ENCODE peak calls at places on chromosomes 13 and 19, in four cellular contexts. A is HepG2, P is GM12878, R is H1. B is an unnamed sample. For H3K9me3, the result is how much of the 10 kb centered on the place peaks cover.

GRCh38 chr13:43291289-43292055 is 268.1 kb downstream of the DNAJC15 start:
- DNase-seq in A (no peak), P (no peak), R (no peak), B (no peak)

GRCh38 chr13:50850445-50850844 is 7.0 kb upstream of the DLEU7 start:
- DNase-seq in A (no peak), P (no peak), R (no peak), B (no peak)

GRCh38 chr13:111539252-111539651 is 218.8 kb downstream of the TEX29 start:
- DNase-seq in A (no peak), P (no peak), R (no peak), B (no peak)

GRCh38 chr13:29496241-29496712 is 99.2 kb downstream of the SLC7A1 start:
- DNase-seq in A (no peak), P (no peak), R (no peak), B (no peak)

GRCh38 chr13:108662528-108662927 is 33.1 kb downstream of the MYO16 start:
- DNase-seq in A (no peak), P (no peak), R (no peak), B (peak)

GRCh38 chr13:76425930-76426329 is 460.3 kb downstream of the KCTD12 start:
- DNase-seq in A (no peak), P (no peak), R (no peak), B (no peak)

GRCh38 chr13:60439201-60439600 is 42.2 kb downstream of the TDRD3 start:
- DNase-seq in A (no peak), P (no peak), R (no peak), B (no peak)

GRCh38 chr13:50687545-50687944 is 155.9 kb downstream of the DLEU7 start:
- DNase-seq in A (no peak), P (no peak), R (no peak), B (no peak)

GRCh38 chr13:81658598-81659370 is 1317.9 kb upstream of the SPRY2 start:
- DNase-seq in A (no peak), P (no peak), R (no peak), B (no peak)

GRCh38 chr13:66074018-66074615 is 1156.0 kb downstream of the PCDH9 start:
- DNase-seq in A (no peak), P (no peak), R (no peak), B (no peak)

GRCh38 chr13:33744589-33745369 is 73.2 kb upstream of the RFC3 start:
- DNase-seq in A (no peak), P (no peak), R (no peak), B (no peak)

GRCh38 chr13:100128373-100128772 is 39.5 kb downstream of the PCCA start:
- DNase-seq in A (peak), P (no peak), R (no peak), B (no peak)

GRCh38 chr13:55664178-55664577 is 1476.5 kb upstream of the PRR20A start:
- DNase-seq in A (no peak), P (no peak), R (no peak), B (no peak)

GRCh38 chr13:40155176-40155575 is 499.7 kb downstream of the COG6 start:
- DNase-seq in A (no peak), P (no peak), R (no peak), B (no peak)

GRCh38 chr19:50677636-50678035 is 28.4 kb downstream of the C19orf81 start:
- DNase-seq in A (no peak), P (no peak), R (no peak), B (no peak)

GRCh38 chr13:39324806-39325311 is 278.1 kb downstream of the LHFPL6 start:
- DNase-seq in A (no peak), P (no peak), R (no peak), B (no peak)

GRCh38 chr13:102901056-102901455 is 55.2 kb downstream of the ERCC5 start:
- DNase-seq in A (no peak), P (no peak), R (no peak), B (no peak)

GRCh38 chr19:5261151-5261890 is 79.3 kb downstream of the PTPRS start:
- DNase-seq in A (no peak), P (no peak), R (no peak), B (no peak)

GRCh38 chr13:44271031-44271433 is 102.6 kb upstream of the SERP2 start:
- DNase-seq in A (no peak), P (no peak), R (no peak), B (no peak)

GRCh38 chr19:46896076-46896794 is 35.4 kb downstream of the ARHGAP35 start:
- DNase-seq in A (no peak), P (no peak), R (no peak), B (no peak)

GRCh38 chr13:112573710-112574109 is 14.2 kb downstream of the TUBGCP3 start:
- DNase-seq in A (no peak), P (no peak), R (no peak), B (no peak)

GRCh38 chr13:106357198-106357597 is 178.3 kb downstream of the EFNB2 start:
- DNase-seq in A (no peak), P (no peak), R (no peak), B (no peak)

GRCh38 chr19:55481148-55482127 is 3.5 kb upstream of the NAT14 start:
- DNase-seq in A (no peak), P (no peak), R (peak), B (no peak)

GRCh38 chr13:40920826-40921225 is 98.3 kb downstream of the ELF1 start:
- DNase-seq in A (no peak), P (no peak), R (no peak), B (no peak)

GRCh38 chr13:74134226-74134776 is at the start of gene KLF12:
- DNase-seq in A (peak), P (peak), R (peak), B (peak)

GRCh38 chr13:36571444-36571843 is 102.4 kb upstream of the SERTM1 start:
- DNase-seq in A (no peak), P (no peak), R (no peak), B (no peak)

GRCh38 chr19:28578208-28578607 is 634.7 kb downstream of the UQCRFS1 start:
- DNase-seq in A (no peak), P (no peak), R (no peak), B (no peak)

GRCh38 chr19:54465367-54466109 is 2.0 kb upstream of the LENG9 start:
- DNase-seq in A (no peak), P (no peak), R (no peak), B (no peak)

DNA sequence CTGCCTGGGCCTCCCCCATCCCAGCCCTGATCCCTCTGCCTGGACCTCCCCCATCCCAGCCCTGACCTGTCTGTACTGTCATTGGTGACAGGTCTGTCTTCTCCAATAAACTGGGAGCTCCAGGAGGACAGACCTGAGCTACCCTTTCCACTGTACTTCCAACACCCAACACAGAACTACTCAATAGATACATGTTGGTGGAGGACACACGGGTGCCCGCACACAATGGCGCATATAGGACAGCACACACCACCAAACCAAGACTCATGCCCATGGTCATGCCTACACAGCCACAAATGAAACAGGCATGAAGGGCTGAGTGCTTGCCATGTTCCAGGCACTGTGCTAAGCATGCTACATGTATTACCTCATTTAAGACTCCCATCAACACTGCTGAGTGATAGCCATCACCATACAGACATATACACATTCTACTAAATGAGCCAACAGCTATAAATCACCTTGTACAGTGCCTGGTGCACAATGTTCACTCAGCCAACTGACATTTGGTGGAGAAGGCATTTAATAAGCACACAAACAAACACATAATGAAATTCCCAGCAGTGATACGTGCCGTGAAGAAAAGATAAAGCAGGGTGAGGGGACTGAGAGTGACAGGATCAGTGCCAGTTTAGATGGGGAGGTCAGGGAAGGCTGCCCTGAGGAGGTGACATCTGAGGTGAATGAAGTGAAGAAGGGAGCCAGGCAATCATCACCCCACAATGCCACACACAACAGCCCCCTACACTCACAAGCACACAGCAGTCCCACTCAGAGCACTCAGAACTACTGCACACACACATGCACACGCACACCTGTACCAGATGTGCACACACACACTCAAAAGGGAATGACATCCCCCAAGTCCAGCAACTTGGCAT is 857 bp downstream of the POU2F2 start:
- DNase-seq in A (no peak), P (no peak), R (no peak), B (no peak)
- H3K4me3 ChIP-seq in A (no peak), P (peak), R (peak), B (no peak)

DNA sequence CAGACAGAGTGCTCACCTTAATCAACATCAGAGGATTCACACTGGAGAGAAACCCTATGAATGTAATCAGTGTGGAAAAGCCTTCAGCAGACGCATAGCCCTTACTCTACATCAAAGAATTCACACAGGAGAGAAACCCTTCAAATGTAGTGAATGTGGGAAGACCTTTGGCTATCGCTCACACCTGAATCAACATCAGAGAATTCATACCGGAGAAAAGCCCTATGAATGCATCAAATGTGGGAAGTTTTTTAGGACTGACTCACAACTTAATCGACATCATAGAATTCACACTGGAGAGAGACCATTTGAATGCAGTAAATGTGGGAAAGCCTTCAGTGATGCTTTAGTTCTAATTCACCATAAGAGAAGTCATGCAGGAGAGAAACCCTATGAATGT is 18.3 kb downstream of the ZNF527 start:
- DNase-seq in A (no peak), P (no peak), R (no peak), B (no peak)
- H3K9me3 ChIP-seq in A (half or more), P (under half), R (half or more), B (half or more)

DNA sequence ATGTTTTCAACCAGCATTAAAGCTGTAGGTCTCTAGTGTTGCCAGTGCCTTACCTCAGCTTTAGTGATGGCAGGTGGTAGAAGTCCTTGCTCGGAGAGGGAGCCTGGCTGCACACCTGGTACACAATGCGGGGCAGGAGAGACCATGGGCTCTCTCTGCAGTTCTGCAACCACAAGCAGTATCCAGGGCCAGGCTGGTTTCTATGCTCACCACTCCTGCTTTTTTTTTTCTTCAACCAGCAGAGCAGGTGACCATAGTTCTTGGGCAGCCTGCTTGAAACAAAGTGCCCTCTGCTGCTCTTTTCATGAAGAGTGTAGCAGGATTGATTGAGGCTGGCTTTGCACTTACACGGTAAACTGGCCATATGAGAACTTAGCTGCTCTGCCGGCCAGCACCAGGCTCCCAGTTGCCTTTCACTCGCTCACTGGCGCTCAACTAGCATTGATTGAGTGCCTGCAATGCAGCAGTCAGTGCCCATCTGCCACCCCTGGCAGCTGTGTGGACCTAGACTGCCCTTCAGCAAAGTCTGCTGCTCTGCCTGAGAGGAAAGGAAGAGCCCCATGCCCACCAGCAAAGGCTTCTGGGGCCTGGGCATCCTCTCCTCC is 4.4 kb upstream of the CHAMP1 start:
- DNase-seq in A (no peak), P (no peak), R (peak), B (no peak)
- TF ChIP-seq SUZ12 in A (no peak), P (no peak), R (no peak), B (no peak)

GRCh38 chr19:13092608-13093260 is 9.9 kb downstream of the LYL1 start:
- DNase-seq in A (peak), P (no peak), R (no peak), B (no peak)
- H3K4me3 ChIP-seq in A (no peak), P (no peak), R (no peak), B (no peak)

GRCh38 chr19:23366437-23366836 is 28.8 kb downstream of the ZNF91 start:
- DNase-seq in A (no peak), P (no peak), R (no peak), B (no peak)
- H3K9me3 ChIP-seq in A (half or more), P (under half), R (half or more), B (half or more)

DNA sequence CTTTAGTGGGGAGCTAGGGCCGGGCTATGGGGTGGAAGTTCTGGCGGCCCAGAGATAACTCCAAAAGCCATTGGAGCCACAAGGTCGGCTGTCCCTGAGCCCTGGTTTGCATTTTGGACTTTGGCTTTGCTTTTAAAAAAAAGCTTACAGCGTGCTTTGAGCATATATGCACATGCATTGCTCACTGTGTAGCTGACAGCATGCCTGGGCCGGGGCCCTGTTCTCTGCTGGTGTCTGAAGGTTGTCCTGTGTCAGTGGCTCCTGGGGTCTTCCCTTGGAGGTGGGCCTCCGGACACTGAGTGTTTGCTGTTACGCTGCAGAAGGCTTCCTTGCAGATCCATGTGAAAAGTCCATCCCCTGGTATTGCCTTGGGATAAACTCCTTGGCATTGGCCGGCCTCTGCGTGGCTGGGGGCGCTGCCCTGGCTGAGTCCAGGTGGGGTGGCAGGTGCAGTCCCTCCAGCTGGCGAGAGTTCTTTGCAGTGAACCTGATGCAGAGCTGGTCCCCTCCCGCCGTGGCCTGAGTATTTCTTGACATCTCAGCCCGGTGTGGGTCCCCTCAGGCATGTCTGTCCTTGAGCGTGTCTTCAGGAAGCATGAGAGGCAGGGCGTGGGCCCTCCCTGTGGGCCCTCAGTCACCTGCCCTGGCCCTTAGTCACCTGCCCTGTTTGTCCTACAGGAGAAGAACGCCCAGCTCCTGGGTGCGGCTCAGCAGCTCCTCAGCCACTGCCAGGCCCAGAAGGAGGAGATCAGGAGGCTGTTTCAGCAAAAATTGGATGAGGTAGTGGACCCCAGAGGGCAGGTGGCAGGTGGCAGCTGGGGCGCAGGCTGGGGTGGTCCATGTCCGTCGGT is 23.0 kb downstream of the PLEKHJ1 start:
- DNase-seq in A (peak), P (no peak), R (no peak), B (no peak)
- TF ChIP-seq SUZ12 in A (no peak), P (no peak), R (no peak), B (no peak)

GRCh38 chr13:98576215-98576945 is 527 bp downstream of the STK24 start:
- DNase-seq in A (no peak), P (no peak), R (no peak), B (no peak)

GRCh38 chr13:98575876-98576214 is 1.1 kb downstream of the STK24 start:
- DNase-seq in A (no peak), P (no peak), R (no peak), B (no peak)

GRCh38 chr13:98575009-98575866 is 1.7 kb downstream of the STK24 start:
- DNase-seq in A (no peak), P (no peak), R (no peak), B (no peak)

GRCh38 chr13:98570929-98571372 is 6.0 kb downstream of the STK24 start:
- DNase-seq in A (peak), P (peak), R (no peak), B (no peak)

GRCh38 chr13:98571955-98572662 is 4.8 kb downstream of the STK24 start:
- DNase-seq in A (peak), P (no peak), R (no peak), B (no peak)
- H3K4me3 ChIP-seq in A (peak), P (peak), R (no peak), B (no peak)